ENCODE peak calls at places on chromosomes 6 and 20, in six cellular contexts. One of them, this sample, is unnamed.

GRCh38 chr20:62953167-62953838 is 794 bp downstream of the SLC17A9 start:
- DNase-seq in GM12878: no peak
- DNase-seq in IMR-90: no peak
- DNase-seq in K562: no peak
- DNase-seq in HepG2: no peak
- DNase-seq in SK-N-SH: no peak
- DNase-seq in this sample: no peak

GRCh38 chr6:1325471-1326309 is 13.8 kb downstream of the FOXQ1 start:
- DNase-seq in HepG2: peak
- DNase-seq in GM12878: no peak
- DNase-seq in SK-N-SH: no peak
- DNase-seq in IMR-90: peak
- DNase-seq in K562: no peak
- DNase-seq in this sample: peak

GRCh38 chr6:129491436-129491835 is 218.5 kb downstream of the ARHGAP18 start:
- DNase-seq in SK-N-SH: no peak
- DNase-seq in HepG2: no peak
- DNase-seq in IMR-90: peak
- DNase-seq in K562: no peak
- DNase-seq in GM12878: no peak
- DNase-seq in this sample: peak

GRCh38 chr6:79864421-79864820 is 82.9 kb downstream of the ELOVL4 start:
- DNase-seq in IMR-90: no peak
- DNase-seq in SK-N-SH: no peak
- DNase-seq in HepG2: no peak
- DNase-seq in K562: no peak
- DNase-seq in GM12878: no peak
- DNase-seq in this sample: no peak

GRCh38 chr20:48358176-48358575 is 469.6 kb downstream of the PREX1 start:
- DNase-seq in GM12878: no peak
- DNase-seq in K562: no peak
- DNase-seq in SK-N-SH: no peak
- DNase-seq in IMR-90: no peak
- DNase-seq in HepG2: no peak
- DNase-seq in this sample: no peak

GRCh38 chr6:37607949-37608348 is 89.7 kb downstream of the MDGA1 start:
- DNase-seq in HepG2: peak
- DNase-seq in GM12878: no peak
- DNase-seq in IMR-90: peak
- DNase-seq in K562: no peak
- DNase-seq in SK-N-SH: peak
- DNase-seq in this sample: no peak

GRCh38 chr6:26022166-26022510 is 59.5 kb downstream of the TRIM38 start:
- DNase-seq in K562: peak
- DNase-seq in IMR-90: peak
- DNase-seq in HepG2: no peak
- DNase-seq in SK-N-SH: peak
- DNase-seq in GM12878: peak
- DNase-seq in this sample: peak

GRCh38 chr6:42618686-42619085 is 54.9 kb downstream of the UBR2 start:
- DNase-seq in GM12878: no peak
- DNase-seq in HepG2: no peak
- DNase-seq in K562: no peak
- DNase-seq in SK-N-SH: no peak
- DNase-seq in IMR-90: peak
- DNase-seq in this sample: no peak

GRCh38 chr6:11379805-11380204 is 147.3 kb upstream of the NEDD9 start:
- DNase-seq in HepG2: no peak
- DNase-seq in GM12878: no peak
- DNase-seq in SK-N-SH: no peak
- DNase-seq in K562: no peak
- DNase-seq in IMR-90: no peak
- DNase-seq in this sample: no peak

GRCh38 chr6:156630613-156631302 is 146.4 kb upstream of the ARID1B start:
- DNase-seq in SK-N-SH: no peak
- DNase-seq in K562: no peak
- DNase-seq in IMR-90: no peak
- DNase-seq in HepG2: peak
- DNase-seq in GM12878: no peak
- DNase-seq in this sample: no peak

GRCh38 chr20:35297153-35297552 is 4.9 kb upstream of the FAM83C start:
- DNase-seq in SK-N-SH: no peak
- DNase-seq in K562: no peak
- DNase-seq in GM12878: no peak
- DNase-seq in IMR-90: no peak
- DNase-seq in HepG2: no peak
- DNase-seq in this sample: peak

GRCh38 chr6:111844921-111845320 is 28.3 kb downstream of the FYN start:
- DNase-seq in K562: no peak
- DNase-seq in SK-N-SH: no peak
- DNase-seq in IMR-90: no peak
- DNase-seq in HepG2: peak
- DNase-seq in GM12878: no peak
- DNase-seq in this sample: no peak

GRCh38 chr6:111417181-111417585 is 65.8 kb downstream of the REV3L start:
- DNase-seq in SK-N-SH: peak
- DNase-seq in GM12878: no peak
- DNase-seq in HepG2: no peak
- DNase-seq in IMR-90: peak
- DNase-seq in K562: no peak
- DNase-seq in this sample: no peak

GRCh38 chr20:41617059-41617921 is 887 bp downstream of the CHD6 start:
- DNase-seq in GM12878: no peak
- DNase-seq in HepG2: peak
- DNase-seq in SK-N-SH: peak
- DNase-seq in K562: peak
- DNase-seq in IMR-90: peak
- DNase-seq in this sample: peak

GRCh38 chr20:56406910-56407309 is 5.2 kb upstream of the CASS4 start:
- DNase-seq in IMR-90: no peak
- DNase-seq in GM12878: no peak
- DNase-seq in HepG2: no peak
- DNase-seq in K562: no peak
- DNase-seq in SK-N-SH: no peak
- DNase-seq in this sample: no peak

GRCh38 chr20:8424986-8425385 is 292.9 kb downstream of the PLCB1 start:
- DNase-seq in GM12878: no peak
- DNase-seq in SK-N-SH: no peak
- DNase-seq in K562: no peak
- DNase-seq in HepG2: no peak
- DNase-seq in IMR-90: no peak
- DNase-seq in this sample: no peak

GRCh38 chr6:157143171-157143884 is 180.0 kb downstream of the TMEM242 start:
- DNase-seq in HepG2: no peak
- DNase-seq in GM12878: no peak
- DNase-seq in K562: no peak
- DNase-seq in SK-N-SH: peak
- DNase-seq in IMR-90: peak
- DNase-seq in this sample: no peak

GRCh38 chr20:3479759-3480615 is 9.2 kb downstream of the ATRN start:
- DNase-seq in GM12878: no peak
- DNase-seq in HepG2: no peak
- DNase-seq in K562: no peak
- DNase-seq in SK-N-SH: no peak
- DNase-seq in IMR-90: no peak
- DNase-seq in this sample: no peak

GRCh38 chr6:39884696-39885095 is 49.6 kb downstream of the MOCS1 start:
- DNase-seq in K562: no peak
- DNase-seq in SK-N-SH: no peak
- DNase-seq in IMR-90: peak
- DNase-seq in HepG2: no peak
- DNase-seq in GM12878: no peak
- DNase-seq in this sample: no peak

GRCh38 chr6:163398796-163399195 is 15.7 kb upstream of the QKI start:
- DNase-seq in K562: no peak
- DNase-seq in IMR-90: no peak
- DNase-seq in SK-N-SH: no peak
- DNase-seq in HepG2: no peak
- DNase-seq in GM12878: no peak
- DNase-seq in this sample: no peak

GRCh38 chr6:130115036-130115435 is 96.7 kb downstream of the L3MBTL3 start:
- DNase-seq in K562: no peak
- DNase-seq in HepG2: no peak
- DNase-seq in IMR-90: no peak
- DNase-seq in SK-N-SH: no peak
- DNase-seq in GM12878: peak
- DNase-seq in this sample: no peak

GRCh38 chr6:52325695-52326471 is 36.1 kb upstream of the PAQR8 start:
- DNase-seq in HepG2: peak
- DNase-seq in GM12878: no peak
- DNase-seq in SK-N-SH: no peak
- DNase-seq in IMR-90: no peak
- DNase-seq in K562: no peak
- DNase-seq in this sample: no peak

GRCh38 chr20:58710481-58711265 is 18.1 kb downstream of the NPEPL1 start:
- DNase-seq in IMR-90: no peak
- DNase-seq in K562: no peak
- DNase-seq in SK-N-SH: peak
- DNase-seq in GM12878: no peak
- DNase-seq in HepG2: no peak
- DNase-seq in this sample: no peak

GRCh38 chr20:33814238-33814712 is 3.1 kb downstream of the CHMP4B start:
- DNase-seq in IMR-90: peak
- DNase-seq in K562: peak
- DNase-seq in GM12878: no peak
- DNase-seq in HepG2: no peak
- DNase-seq in SK-N-SH: no peak
- DNase-seq in this sample: no peak

GRCh38 chr20:17650301-17650761 is 31.7 kb downstream of the RRBP1 start:
- DNase-seq in GM12878: no peak
- DNase-seq in HepG2: no peak
- DNase-seq in SK-N-SH: no peak
- DNase-seq in IMR-90: no peak
- DNase-seq in K562: no peak
- DNase-seq in this sample: no peak

GRCh38 chr20:45892049-45892816 is 1.1 kb downstream of the CTSA start:
- DNase-seq in IMR-90: peak
- DNase-seq in GM12878: no peak
- DNase-seq in SK-N-SH: peak
- DNase-seq in K562: peak
- DNase-seq in HepG2: peak
- DNase-seq in this sample: peak

DNA sequence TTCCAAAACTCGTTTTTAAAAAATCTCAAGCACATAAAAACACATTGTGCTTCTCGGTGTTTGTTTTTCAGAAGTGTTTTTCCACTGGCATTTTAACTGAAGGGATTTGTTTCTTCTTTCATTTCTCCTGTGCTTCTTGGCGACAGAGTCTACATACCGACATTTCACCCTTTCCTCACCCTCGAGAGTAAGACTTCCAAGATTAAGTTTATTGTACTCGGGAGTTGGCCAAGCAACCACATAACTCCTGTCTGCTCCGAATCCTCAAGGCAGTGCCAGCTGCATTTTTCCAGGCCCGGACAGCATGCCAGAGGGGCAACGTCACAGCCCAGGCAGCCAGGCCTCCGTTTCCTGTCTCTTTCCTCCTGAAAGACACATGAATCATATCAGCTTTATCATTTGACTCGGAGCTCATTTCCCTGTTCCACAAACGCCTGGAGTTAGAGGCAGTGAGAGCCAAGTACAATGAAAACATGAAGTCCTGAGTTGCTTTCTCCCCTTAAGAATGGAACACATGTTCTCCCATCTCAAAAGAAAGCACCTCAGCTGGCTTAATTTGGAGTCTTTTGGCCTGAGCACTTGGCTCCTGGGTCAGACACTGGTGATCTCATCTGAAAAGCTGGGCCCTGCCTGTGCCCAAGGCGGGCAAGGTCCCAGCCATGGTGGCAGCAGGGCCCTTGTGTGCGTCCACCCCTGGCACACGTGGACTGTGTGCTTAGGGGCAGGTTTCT is 23.2 kb upstream of the FAM50B start:
- DNase-seq in HepG2: peak
- DNase-seq in SK-N-SH: peak
- DNase-seq in K562: no peak
- DNase-seq in IMR-90: peak
- DNase-seq in GM12878: no peak
- DNase-seq in this sample: peak
- TF ChIP-seq SMC3 in HepG2: no peak
- TF ChIP-seq SMC3 in SK-N-SH: no peak
- TF ChIP-seq SMC3 in K562: no peak
- TF ChIP-seq SMC3 in IMR-90: no peak
- TF ChIP-seq SMC3 in GM12878: no peak
- TF ChIP-seq SMC3 in this sample: no peak

GRCh38 chr20:37911262-37911661 is 8.3 kb downstream of the VSTM2L start:
- DNase-seq in SK-N-SH: no peak
- DNase-seq in GM12878: no peak
- DNase-seq in HepG2: no peak
- DNase-seq in IMR-90: no peak
- DNase-seq in K562: no peak
- DNase-seq in this sample: no peak

GRCh38 chr20:37907330-37907676 is 4.4 kb downstream of the VSTM2L start:
- DNase-seq in K562: no peak
- DNase-seq in GM12878: no peak
- DNase-seq in HepG2: no peak
- DNase-seq in IMR-90: no peak
- DNase-seq in SK-N-SH: no peak
- DNase-seq in this sample: no peak

GRCh38 chr20:37905969-37906613 is 3.2 kb downstream of the VSTM2L start:
- DNase-seq in IMR-90: no peak
- DNase-seq in K562: no peak
- DNase-seq in SK-N-SH: peak
- DNase-seq in GM12878: no peak
- DNase-seq in HepG2: no peak
- DNase-seq in this sample: no peak

GRCh38 chr20:37904845-37905244 is 1.9 kb downstream of the VSTM2L start:
- DNase-seq in SK-N-SH: no peak
- DNase-seq in HepG2: no peak
- DNase-seq in K562: no peak
- DNase-seq in IMR-90: no peak
- DNase-seq in GM12878: no peak
- DNase-seq in this sample: no peak

GRCh38 chr20:37907677-37908397 is 4.9 kb downstream of the VSTM2L start:
- DNase-seq in K562: no peak
- DNase-seq in IMR-90: peak
- DNase-seq in HepG2: no peak
- DNase-seq in GM12878: no peak
- DNase-seq in SK-N-SH: peak
- DNase-seq in this sample: peak
- TF ChIP-seq RAD21 in K562: no peak
- TF ChIP-seq RAD21 in IMR-90: no peak
- TF ChIP-seq RAD21 in HepG2: no peak
- TF ChIP-seq RAD21 in GM12878: no peak
- TF ChIP-seq RAD21 in SK-N-SH: no peak
- TF ChIP-seq RAD21 in this sample: peak

DNA sequence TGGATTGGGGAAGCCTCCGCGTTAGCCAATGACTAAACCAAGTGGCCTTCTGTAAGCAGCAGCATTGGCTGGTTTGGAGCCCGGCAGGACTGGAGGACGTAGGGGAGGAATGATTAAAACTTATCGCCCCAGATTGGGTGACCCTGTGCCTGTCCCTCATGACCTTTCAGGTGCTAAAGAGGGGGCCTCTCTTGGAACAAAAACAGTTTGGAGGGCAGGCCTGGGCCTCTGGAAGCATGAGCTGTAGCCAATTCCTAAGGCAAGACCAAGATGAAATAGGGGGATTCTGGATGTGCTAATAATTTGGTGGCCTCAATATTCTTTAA is 1.4 kb downstream of the GMPR start:
- DNase-seq in GM12878: no peak
- DNase-seq in IMR-90: peak
- DNase-seq in K562: no peak
- DNase-seq in HepG2: peak
- DNase-seq in SK-N-SH: no peak
- DNase-seq in this sample: peak
- TF ChIP-seq SMC3 in GM12878: no peak
- TF ChIP-seq SMC3 in IMR-90: no peak
- TF ChIP-seq SMC3 in K562: no peak
- TF ChIP-seq SMC3 in HepG2: no peak
- TF ChIP-seq SMC3 in SK-N-SH: no peak
- TF ChIP-seq SMC3 in this sample: no peak

GRCh38 chr20:43776691-43777090 is 49.9 kb upstream of the GTSF1L start:
- DNase-seq in IMR-90: peak
- DNase-seq in SK-N-SH: no peak
- DNase-seq in K562: no peak
- DNase-seq in HepG2: no peak
- DNase-seq in GM12878: no peak
- DNase-seq in this sample: no peak
- TF ChIP-seq RAD21 in IMR-90: no peak
- TF ChIP-seq RAD21 in SK-N-SH: no peak
- TF ChIP-seq RAD21 in K562: no peak
- TF ChIP-seq RAD21 in HepG2: no peak
- TF ChIP-seq RAD21 in GM12878: no peak
- TF ChIP-seq RAD21 in this sample: no peak

This sample was measured in A549.